ENCODE peak calls at places on chromosome 20, in four cellular contexts. E, C, P and V are unnamed samples.

GRCh38 chr20:15763344-15763743 is 809.9 kb downstream of the KIF16B start:
- DNase-seq in E (no peak), C (no peak), P (no peak), V (no peak)

GRCh38 chr20:44431502-44432234 is 44.0 kb upstream of the TTPAL start:
- DNase-seq in E (peak; percentile 72), C (no peak), P (no peak), V (no peak)

GRCh38 chr20:48066256-48066655 is 281.0 kb upstream of the SULF2 start:
- DNase-seq in E (no peak), C (no peak), P (no peak), V (no peak)

GRCh38 chr20:57083072-57083471 is 183.4 kb downstream of the BMP7 start:
- DNase-seq in E (no peak), C (no peak), P (no peak), V (no peak)

GRCh38 chr20:3890410-3890751 is 1.2 kb downstream of the PANK2 start:
- DNase-seq in E (peak; percentile 48), C (no peak), P (no peak), V (no peak)

GRCh38 chr20:62344782-62345181 is 22.3 kb downstream of the LAMA5 start:
- DNase-seq in E (no peak), C (no peak), P (no peak), V (no peak)

GRCh38 chr20:478010-478948 is 15.9 kb upstream of the TBC1D20 start:
- DNase-seq in E (peak; percentile 32), C (no peak), P (no peak), V (no peak)

GRCh38 chr20:36777576-36777975 is 4.0 kb upstream of the DSN1 start:
- DNase-seq in E (no peak), C (no peak), P (no peak), V (no peak)

GRCh38 chr20:40945754-40946451 is 82.7 kb upstream of the TOP1 start:
- DNase-seq in E (peak; percentile 72), C (peak; percentile 19), P (no peak), V (peak; percentile 76)

GRCh38 chr20:3315110-3315509 is 76.1 kb upstream of the SLC4A11 start:
- DNase-seq in E (no peak), C (no peak), P (no peak), V (no peak)

GRCh38 chr20:330233-331149 is 5.1 kb downstream of the SOX12 start:
- DNase-seq in E (peak; percentile 71), C (no peak), P (peak; percentile 58), V (no peak)

GRCh38 chr20:52805128-52805527 is 167.0 kb upstream of the TSHZ2 start:
- DNase-seq in E (no peak), C (no peak), P (no peak), V (no peak)

GRCh38 chr20:37522258-37523011 is 1.4 kb downstream of the NNAT start:
- DNase-seq in E (no peak), C (no peak), P (no peak), V (peak; percentile 57)

GRCh38 chr20:1241456-1241855 is 15.6 kb downstream of the RAD21L1 start:
- DNase-seq in E (no peak), C (no peak), P (no peak), V (no peak)

GRCh38 chr20:37484386-37484785 is 36.7 kb upstream of the NNAT start:
- DNase-seq in E (no peak), C (no peak), P (no peak), V (no peak)

GRCh38 chr20:61297981-61298380 is 45.9 kb downstream of the CDH4 start:
- DNase-seq in E (no peak), C (no peak), P (no peak), V (no peak)

GRCh38 chr20:62734881-62735280 is 26.2 kb downstream of the NTSR1 start:
- DNase-seq in E (no peak), C (no peak), P (no peak), V (no peak)

GRCh38 chr20:1164871-1165270 is 19.9 kb downstream of the TMEM74B start:
- DNase-seq in E (no peak), C (no peak), P (no peak), V (no peak)

GRCh38 chr20:47684306-47685080 is 100.8 kb downstream of the SULF2 start:
- DNase-seq in E (peak; percentile 30), C (no peak), P (no peak), V (no peak)

GRCh38 chr20:62697468-62697912 is 11.1 kb upstream of the NTSR1 start:
- DNase-seq in E (no peak), C (no peak), P (no peak), V (no peak)

GRCh38 chr20:18984238-18985200 is 170.9 kb downstream of the SCP2D1 start:
- DNase-seq in E (no peak), C (no peak), P (peak; percentile 27), V (no peak)

GRCh38 chr20:41046716-41047115 is 18.1 kb downstream of the TOP1 start:
- DNase-seq in E (no peak), C (no peak), P (no peak), V (no peak)

GRCh38 chr20:34312024-34312460 is 8.9 kb upstream of the AHCY start:
- DNase-seq in E (no peak), C (no peak), P (no peak), V (no peak)

GRCh38 chr20:37575884-37576283 is 48.2 kb upstream of the BLCAP start:
- DNase-seq in E (no peak), C (no peak), P (no peak), V (no peak)

GRCh38 chr20:34240698-34241615 is at the start of gene ASIP:
- DNase-seq in E (no peak), C (no peak), P (no peak), V (no peak)

GRCh38 chr20:40317156-40317790 is 371.8 kb downstream of the MAFB start:
- DNase-seq in E (no peak), C (no peak), P (no peak), V (no peak)

GRCh38 chr20:1509237-1509636 is 18.0 kb upstream of the SIRPB2 start:
- DNase-seq in E (peak; percentile 25), C (peak; percentile 16), P (no peak), V (no peak)

GRCh38 chr20:16747291-16747811 is 807 bp upstream of the OTOR start:
- DNase-seq in E (no peak), C (no peak), P (no peak), V (no peak)

GRCh38 chr20:5848711-5849505 is 98.7 kb downstream of the SHLD1 start:
- DNase-seq in E (no peak), C (no peak), P (no peak), V (no peak)

GRCh38 chr20:57170343-57170742 is 96.1 kb downstream of the BMP7 start:
- DNase-seq in E (no peak), C (no peak), P (peak; percentile 23), V (no peak)

GRCh38 chr20:6525447-6526303 is 241.8 kb upstream of the BMP2 start:
- DNase-seq in E (no peak), C (no peak), P (no peak), V (peak; percentile 7)

GRCh38 chr20:37943033-37943432 is 40.1 kb downstream of the VSTM2L start:
- DNase-seq in E (no peak), C (no peak), P (no peak), V (no peak)

GRCh38 chr20:6644818-6645620 is 122.5 kb upstream of the BMP2 start:
- DNase-seq in E (no peak), C (no peak), P (no peak), V (no peak)

GRCh38 chr20:615494-615893 is 5.4 kb upstream of the TCF15 start:
- DNase-seq in E (no peak), C (no peak), P (no peak), V (no peak)

GRCh38 chr20:17809714-17810631 is 110.2 kb downstream of the BANF2 start:
- DNase-seq in E (no peak), C (no peak), P (no peak), V (no peak)

GRCh38 chr20:17431621-17432364 is 99.4 kb downstream of the BFSP1 start:
- DNase-seq in E (peak; percentile 57), C (peak; percentile 19), P (peak; percentile 65), V (peak; percentile 85)

GRCh38 chr20:62707981-62708521 is 585 bp upstream of the NTSR1 start:
- DNase-seq in E (no peak), C (peak; percentile 83), P (peak; percentile 43), V (peak; percentile 86)

GRCh38 chr20:53926428-53927028 is 143.9 kb downstream of the BCAS1 start:
- DNase-seq in E (peak; percentile 98), C (no peak), P (no peak), V (no peak)
- TF ChIP-seq YY1 in E (no peak), C (no peak), P (no peak), V (no peak)

GRCh38 chr20:32350421-32350820 is 7.7 kb upstream of the ASXL1 start:
- DNase-seq in E (no peak), C (no peak), P (no peak), V (no peak)

GRCh38 chr20:32339116-32339515 is 19.0 kb upstream of the ASXL1 start:
- DNase-seq in E (no peak), C (no peak), P (no peak), V (no peak)

GRCh38 chr20:32343438-32343837 is 14.7 kb upstream of the ASXL1 start:
- DNase-seq in E (no peak), C (no peak), P (no peak), V (no peak)

GRCh38 chr20:32348207-32348606 is 9.9 kb upstream of the ASXL1 start:
- DNase-seq in E (no peak), C (no peak), P (no peak), V (no peak)

GRCh38 chr20:32344835-32345506 is 13.2 kb upstream of the ASXL1 start:
- DNase-seq in E (no peak), C (no peak), P (no peak), V (no peak)
- TF ChIP-seq CEBPB in E (no peak), C (no peak), P (no peak), V (no peak)

DNA sequence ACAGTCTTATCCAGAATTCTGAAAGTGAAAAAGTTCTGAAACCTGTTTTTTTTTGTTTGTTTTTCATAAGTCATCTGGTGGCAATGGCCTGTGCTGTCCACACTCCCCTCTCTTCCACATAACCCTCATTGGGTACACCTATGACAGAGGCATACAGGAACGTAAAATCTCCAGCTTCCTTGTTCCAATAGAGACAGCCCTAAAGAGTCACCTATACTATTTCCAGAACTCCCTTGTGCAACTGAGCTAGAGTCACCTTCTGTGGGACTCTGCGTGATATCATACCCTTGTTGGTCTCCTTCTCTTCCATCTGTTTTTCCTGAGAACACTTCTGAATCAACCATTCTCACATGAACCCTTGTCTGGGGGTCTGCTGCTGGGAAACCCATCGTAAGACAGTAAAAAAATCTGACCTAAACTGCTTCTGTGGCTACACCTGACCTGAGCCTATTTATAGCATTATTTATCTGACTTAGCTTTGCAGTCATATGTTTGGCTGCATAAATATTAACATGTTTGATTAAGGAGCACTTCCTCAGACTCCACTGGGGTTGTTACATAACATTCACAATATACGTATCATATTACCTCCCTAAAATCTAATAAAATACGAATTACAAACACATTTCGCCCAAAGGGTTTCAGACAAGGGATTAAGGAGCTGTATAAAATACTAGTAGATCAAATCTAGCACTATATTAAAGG is 151.9 kb downstream of the PTPRT start:
- DNase-seq in E (no peak), C (no peak), P (no peak), V (no peak)
- TF ChIP-seq FOSL1 in E (no peak), C (no peak), P (no peak), V (no peak)

GRCh38 chr20:25038103-25038410 is 19.9 kb downstream of the ACSS1 start:
- DNase-seq in E (no peak), C (no peak), P (no peak), V (no peak)

GRCh38 chr20:25037288-25038102 is 20.4 kb downstream of the ACSS1 start:
- DNase-seq in E (no peak), C (no peak), P (no peak), V (no peak)

GRCh38 chr20:25033941-25034335 is 24.0 kb downstream of the ACSS1 start:
- DNase-seq in E (no peak), C (no peak), P (no peak), V (no peak)

GRCh38 chr20:25036331-25036936 is 21.5 kb downstream of the ACSS1 start:
- DNase-seq in E (no peak), C (no peak), P (no peak), V (no peak)

GRCh38 chr20:25035924-25036323 is 22.0 kb downstream of the ACSS1 start:
- DNase-seq in E (no peak), C (no peak), P (no peak), V (no peak)
- TF ChIP-seq YY1 in E (no peak), C (no peak), P (no peak), V (no peak)